ENCODE peak calls at places on chromosomes 2 and 18, in four cellular contexts. W, N, S and M are unnamed samples.

GRCh38 chr2:189347540-189347939 is 93.7 kb upstream of the WDR75 start:
- DNase-seq in S (peak; percentile 85), N (peak; percentile 55), W (no peak), M (no peak)

GRCh38 chr2:8281950-8282857 is 399.7 kb upstream of the ID2 start:
- DNase-seq in W (peak; percentile 72), N (no peak), S (no peak), M (no peak)

GRCh38 chr2:143515318-143515717 is 386.1 kb downstream of the ARHGAP15 start:
- DNase-seq in N (no peak), W (no peak), S (no peak), M (no peak)

GRCh38 chr18:23134780-23135678 is at the start of gene CABLES1:
- DNase-seq in N (peak; percentile 75), S (no peak), W (peak; percentile 45), M (no peak)

GRCh38 chr2:205678743-205679142 is 3.6 kb upstream of the NRP2 start:
- DNase-seq in N (no peak), S (no peak), W (no peak), M (no peak)

GRCh38 chr2:232860593-232861241 is 9.3 kb upstream of the SNORC start:
- DNase-seq in W (no peak), N (no peak), S (no peak), M (no peak)

GRCh38 chr2:14543284-14543683 is 89.2 kb upstream of the LRATD1 start:
- DNase-seq in N (no peak), S (no peak), W (peak; percentile 90), M (no peak)

GRCh38 chr2:37560863-37561614 is 110.4 kb downstream of the CDC42EP3 start:
- DNase-seq in S (no peak), W (no peak), N (no peak), M (no peak)

GRCh38 chr2:61435291-61435690 is 35.6 kb downstream of the USP34 start:
- DNase-seq in W (no peak), N (no peak), S (no peak), M (no peak)

GRCh38 chr2:166417669-166418068 is 41.9 kb upstream of the SCN9A start:
- DNase-seq in W (peak; percentile 10), N (no peak), S (peak; percentile 23), M (no peak)

GRCh38 chr2:168669151-168669550 is 133.3 kb upstream of the NOSTRIN start:
- DNase-seq in W (no peak), N (no peak), S (no peak), M (no peak)

GRCh38 chr18:24369420-24369819 is 28.2 kb downstream of the OSBPL1A start:
- DNase-seq in W (no peak), N (no peak), S (no peak), M (no peak)

GRCh38 chr18:8300749-8301148 is 308.5 kb upstream of the RAB12 start:
- DNase-seq in S (peak; percentile 36), N (no peak), W (no peak), M (no peak)

GRCh38 chr2:70850905-70851304 is 15.3 kb upstream of the CD207 start:
- DNase-seq in N (no peak), S (peak; percentile 31), W (no peak), M (no peak)

GRCh38 chr2:216006164-216006663 is 7.1 kb downstream of the MREG start:
- DNase-seq in S (peak; percentile 90), W (no peak), N (no peak), M (no peak)

GRCh38 chr2:152740743-152741328 is 22.4 kb downstream of the ARL6IP6 start:
- DNase-seq in W (peak; percentile 41), N (no peak), S (peak; percentile 63), M (no peak)

GRCh38 chr2:203327918-203328734 is at the start of gene ABI2:
- DNase-seq in S (peak; percentile 86), N (peak; percentile 66), W (peak; percentile 91), M (peak; percentile 33)

GRCh38 chr2:54646170-54646927 is 77.1 kb upstream of the EML6 start:
- DNase-seq in N (no peak), S (no peak), W (no peak), M (no peak)

GRCh38 chr2:11615209-11615608 is 54.8 kb downstream of the NTSR2 start:
- DNase-seq in S (no peak), N (no peak), W (no peak), M (no peak)

GRCh38 chr2:218257390-218257981 is 3.3 kb upstream of the GPBAR1 start:
- DNase-seq in W (no peak), S (no peak), N (no peak), M (no peak)

GRCh38 chr2:111665551-111666116 is 218.4 kb downstream of the ANAPC1 start:
- DNase-seq in S (no peak), W (no peak), N (no peak), M (no peak)

GRCh38 chr18:45916302-45916701 is 50.8 kb downstream of the EPG5 start:
- DNase-seq in S (no peak), N (no peak), W (no peak), M (no peak)

GRCh38 chr2:241636182-241636982 is 576 bp downstream of the THAP4 start:
- DNase-seq in N (peak; percentile 24), S (peak; percentile 36), W (no peak), M (no peak)

GRCh38 chr2:61436092-61436491 is 34.8 kb downstream of the USP34 start:
- DNase-seq in S (no peak), N (no peak), W (no peak), M (no peak)

GRCh38 chr18:42882146-42882545 is 233.3 kb downstream of the RIT2 start:
- DNase-seq in W (no peak), N (no peak), S (peak; percentile 44), M (no peak)

GRCh38 chr2:215961981-215962380 is 51.4 kb downstream of the MREG start:
- DNase-seq in W (no peak), S (no peak), N (no peak), M (no peak)